ENCODE peak calls at places on chromosomes 11 and 22, in four cellular contexts. X is stomach, G is neural progenitor cell, B is cardiac muscle cell. L is an unnamed sample.

GRCh38 chr22:25898707-25899365 is 156.8 kb downstream of the MYO18B start:
- DNase-seq in G (peak; percentile 64), B (peak; percentile 26), X (no peak), L (peak; percentile 31)

GRCh38 chr22:35457729-35458546 is 58.0 kb downstream of the MCM5 start:
- DNase-seq in X (no peak), B (no peak), G (no peak), L (no peak)

GRCh38 chr22:26689553-26690301 is 32.3 kb downstream of the MIAT start:
- DNase-seq in B (no peak), G (peak; percentile 82), X (no peak), L (peak; percentile 85)

GRCh38 chr11:33172996-33173395 is 11.7 kb upstream of the CSTF3 start:
- DNase-seq in X (no peak), B (peak; percentile 20), G (peak; percentile 13), L (no peak)

GRCh38 chr11:92227954-92228935 is 3.6 kb downstream of the FAT3 start:
- DNase-seq in G (peak; percentile 13), B (no peak), X (no peak), L (peak; percentile 54)

GRCh38 chr22:35839811-35840739 is 122.4 kb downstream of the APOL5 start:
- DNase-seq in G (peak; percentile 94), B (peak; percentile 92), X (peak; percentile 72), L (peak; percentile 95)

GRCh38 chr11:133990501-133990900 is 33.7 kb upstream of the IGSF9B start:
- DNase-seq in G (no peak), X (no peak), B (no peak), L (no peak)

GRCh38 chr11:35477871-35478270 is 47.5 kb downstream of the PAMR1 start:
- DNase-seq in B (peak; percentile 15), G (peak; percentile 22), X (no peak), L (no peak)

GRCh38 chr11:890794-891600 is 19.6 kb downstream of the CHID1 start:
- DNase-seq in G (peak; percentile 33), B (no peak), X (no peak), L (peak; percentile 86)

GRCh38 chr11:65115361-65116082 is 2.0 kb downstream of the ZNHIT2 start:
- DNase-seq in B (no peak), G (no peak), X (no peak), L (no peak)

GRCh38 chr22:24430431-24431308 is 3.3 kb downstream of the ADORA2A start:
- DNase-seq in G (no peak), B (no peak), X (no peak), L (no peak)

GRCh38 chr22:44409691-44410316 is 88.2 kb downstream of the RTL6 start:
- DNase-seq in G (no peak), B (no peak), X (no peak), L (no peak)

GRCh38 chr22:25021409-25021808 is 68.9 kb downstream of the KIAA1671 start:
- DNase-seq in X (no peak), B (no peak), G (no peak), L (no peak)

GRCh38 chr11:36130401-36130800 is 158.8 kb downstream of the COMMD9 start:
- DNase-seq in B (no peak), X (no peak), G (no peak), L (no peak)

GRCh38 chr22:35349704-35350538 is 31.0 kb upstream of the HMOX1 start:
- DNase-seq in X (no peak), G (peak; percentile 45), B (no peak), L (peak; percentile 86)

GRCh38 chr11:111840143-111840542 is 31.2 kb downstream of the ALG9 start:
- DNase-seq in B (no peak), X (no peak), G (peak; percentile 75), L (no peak)

GRCh38 chr11:65964906-65965305 is 3.4 kb downstream of the SART1 start:
- DNase-seq in B (no peak), G (no peak), X (no peak), L (no peak)

GRCh38 chr22:21000987-21001600 is 824 bp downstream of the THAP7 start:
- DNase-seq in X (no peak), B (no peak), G (no peak), L (peak; percentile 47)

GRCh38 chr11:61270354-61271070 is 24.6 kb downstream of the VWCE start:
- DNase-seq in G (no peak), B (no peak), X (no peak), L (no peak)

GRCh38 chr11:78109011-78109685 is 29.5 kb upstream of the NDUFC2 start:
- DNase-seq in B (no peak), X (no peak), G (peak; percentile 12), L (peak; percentile 32)

GRCh38 chr11:106624377-106624776 is 393.9 kb downstream of the GUCY1A2 start:
- DNase-seq in G (no peak), B (no peak), X (no peak), L (no peak)

GRCh38 chr22:27810566-27810965 is 9.0 kb upstream of the MN1 start:
- DNase-seq in X (peak; percentile 73), G (peak; percentile 42), B (no peak), L (peak; percentile 61)

GRCh38 chr11:125923012-125923579 is 18.8 kb downstream of the DDX25 start:
- DNase-seq in X (peak; percentile 63), B (peak; percentile 81), G (peak; percentile 85), L (peak; percentile 63)

GRCh38 chr11:8732276-8732675 is 49.7 kb downstream of the RPL27A start:
- DNase-seq in G (no peak), B (no peak), X (no peak), L (no peak)

GRCh38 chr11:7651140-7651551 is 22.2 kb downstream of the CYB5R2 start:
- DNase-seq in B (no peak), X (no peak), G (no peak), L (peak; percentile 47)

GRCh38 chr11:76801205-76801604 is 18.0 kb downstream of the TSKU start:
- DNase-seq in X (no peak), B (no peak), G (no peak), L (no peak)

GRCh38 chr11:82315093-82315492 is 418.6 kb downstream of the FAM181B start:
- DNase-seq in B (peak; percentile 70), G (peak; percentile 70), X (no peak), L (peak; percentile 10)

GRCh38 chr11:70483077-70483861 is 84.9 kb downstream of the CTTN start:
- DNase-seq in G (no peak), X (peak; percentile 39), B (peak; percentile 50), L (peak; percentile 36)

GRCh38 chr11:57322881-57323467 is 1.8 kb downstream of the TNKS1BP1 start:
- DNase-seq in X (no peak), G (no peak), B (no peak), L (no peak)

GRCh38 chr11:57323503-57324153 is 1.1 kb downstream of the TNKS1BP1 start:
- DNase-seq in X (no peak), G (no peak), B (no peak), L (no peak)

GRCh38 chr11:57324886-57325734 is at the start of gene TNKS1BP1:
- DNase-seq in B (peak; percentile 98), X (peak; percentile 98), G (peak; percentile 98), L (peak; percentile 98)

GRCh38 chr11:57325735-57326048 is 940 bp upstream of the TNKS1BP1 start:
- DNase-seq in G (no peak), B (no peak), X (peak; percentile 80), L (no peak)

GRCh38 chr11:57324154-57324885 is 432 bp downstream of the TNKS1BP1 start:
- DNase-seq in B (peak; percentile 76), X (peak; percentile 33), G (peak; percentile 88), L (peak; percentile 72)
- H3K4me1 ChIP-seq in B (peaks cover 33% of the 10 kb centered on the region), X (peaks cover 47% of the 10 kb centered on the region), G (peaks cover 38% of the 10 kb centered on the region), L (peaks cover 21% of the 10 kb centered on the region)

GRCh38 chr11:45037425-45038005 is 86.8 kb upstream of the TP53I11 start:
- DNase-seq in B (no peak), G (no peak), X (no peak), L (no peak)
- H3K27me3 ChIP-seq in B (no peaks in the 10 kb centered on the region), G (no peaks in the 10 kb centered on the region), X (peaks cover 3% of the 10 kb centered on the region), L (peaks cover 3% of the 10 kb centered on the region)

GRCh38 chr22:41661713-41662112 is 27.0 kb downstream of the SNU13 start:
- DNase-seq in X (no peak), B (no peak), G (no peak), L (no peak)

GRCh38 chr22:41661088-41661487 is 27.6 kb downstream of the SNU13 start:
- DNase-seq in X (no peak), B (no peak), G (no peak), L (no peak)

GRCh38 chr22:41658869-41659268 is 29.8 kb downstream of the SNU13 start:
- DNase-seq in G (no peak), B (no peak), X (no peak), L (no peak)

GRCh38 chr22:41659941-41660340 is 28.7 kb downstream of the SNU13 start:
- DNase-seq in G (no peak), B (no peak), X (no peak), L (no peak)

DNA sequence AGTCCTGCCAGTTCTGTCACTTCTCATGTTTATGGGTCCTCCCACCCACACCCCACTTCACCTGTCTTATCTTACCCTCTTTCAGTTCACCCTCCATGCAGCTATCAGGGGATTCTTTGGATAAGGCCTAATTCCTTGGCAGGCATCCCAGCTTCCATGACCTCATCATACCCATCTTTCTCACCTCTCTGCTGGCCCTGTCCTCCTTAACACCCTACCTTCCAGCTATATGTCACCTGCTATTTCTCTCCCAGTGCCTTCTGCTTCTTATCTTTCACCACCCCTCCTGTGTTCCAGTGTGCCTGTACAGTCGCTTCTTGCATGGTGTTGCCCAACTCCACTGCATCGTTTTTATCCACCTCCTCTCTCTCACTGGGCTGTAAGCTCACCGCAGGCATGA is 28.3 kb downstream of the SNU13 start:
- DNase-seq in G (no peak), B (peak; percentile 23), X (no peak), L (no peak)
- H3K4me3 ChIP-seq in G (no peak overlapping the region), B (no peak overlapping the region), X (no peak overlapping the region), L (no peak overlapping the region)

GRCh38 chr11:18321622-18321990 is 334 bp downstream of the HPS5 start:
- DNase-seq in X (no peak), G (no peak), B (no peak), L (no peak)
- H3K4me1 ChIP-seq in X (peaks cover 34% of the 10 kb centered on the region), G (peaks cover 15% of the 10 kb centered on the region), B (peaks cover 12% of the 10 kb centered on the region), L (no peaks in the 10 kb centered on the region)

GRCh38 chr22:49671331-49672012 is 156.2 kb downstream of the BRD1 start:
- DNase-seq in X (peak; percentile 3), G (peak; percentile 40), B (no peak), L (no peak)

GRCh38 chr22:49670610-49671330 is 156.9 kb downstream of the BRD1 start:
- DNase-seq in B (no peak), G (peak; percentile 77), X (peak; percentile 23), L (peak; percentile 74)

GRCh38 chr22:49674479-49674830 is 153.2 kb downstream of the BRD1 start:
- DNase-seq in X (no peak), G (no peak), B (no peak), L (no peak)

GRCh38 chr22:49672013-49672516 is 155.6 kb downstream of the BRD1 start:
- DNase-seq in G (no peak), B (no peak), X (no peak), L (no peak)

GRCh38 chr22:49673048-49673447 is 154.6 kb downstream of the BRD1 start:
- DNase-seq in X (no peak), G (no peak), B (no peak), L (no peak)
- H3K27me3 ChIP-seq in X (peaks cover 56% of the 10 kb centered on the region), G (peaks cover 72% of the 10 kb centered on the region), B (peaks cover 88% of the 10 kb centered on the region), L (peaks cover 9% of the 10 kb centered on the region)

GRCh38 chr11:2741006-2741376 is 41.2 kb upstream of the KCNQ1OT1 start:
- DNase-seq in G (no peak), X (no peak), B (no peak), L (no peak)
- H3K4me3 ChIP-seq in G (no peak overlapping the region), X (no peak overlapping the region), B (no peak overlapping the region), L (no peak overlapping the region)

GRCh38 chr11:114083256-114084252 is 24.0 kb downstream of the ZBTB16 start:
- DNase-seq in G (no peak), X (no peak), B (no peak), L (no peak)
- H3K4me1 ChIP-seq in G (peaks cover 70% of the 10 kb centered on the region), X (peaks cover 92% of the 10 kb centered on the region), B (peaks cover 12% of the 10 kb centered on the region), L (no peaks in the 10 kb centered on the region)

L was measured in SJCRH30.